ENCODE peak calls at places on chromosome 9, in ten cellular contexts. V is A549, X is dorsolateral prefrontal cortex, O is prostate gland, G is AG04450, M is astrocyte of the spinal cord, Y is left lung, E is GM12865, U is transverse colon, I is K562. L is an unnamed sample.

GRCh38 chr9:111962021-111962420 is 65.4 kb downstream of the UGCG start:
- DNase-seq in X (no peak), G (no peak), I (no peak), V (no peak), O (no peak), U (no peak), Y (no peak), M (no peak), E (no peak), L (no peak)

GRCh38 chr9:99594056-99594780 is 227.5 kb upstream of the NR4A3 start:
- DNase-seq in V (no peak), Y (no peak), O (no peak), I (no peak), M (no peak), X (no peak), G (no peak), E (no peak), U (no peak), L (no peak)

GRCh38 chr9:130266236-130267098 is 907 bp downstream of the HMCN2 start:
- DNase-seq in Y (no peak), V (no peak), I (no peak), M (no peak), O (no peak), E (no peak), X (no peak), U (no peak), G (no peak), L (no peak)

GRCh38 chr9:18720691-18721090 is 246.7 kb downstream of the ADAMTSL1 start:
- DNase-seq in U (no peak), M (peak), I (no peak), X (no peak), O (no peak), G (no peak), Y (no peak), E (no peak), V (no peak), L (no peak)

GRCh38 chr9:127937383-127938297 is at the start of gene DPM2:
- DNase-seq in X (peak), G (no peak), V (peak), Y (peak), E (peak), I (peak), O (peak), U (peak), M (peak), L (peak)

GRCh38 chr9:90340421-90340820 is 302.2 kb downstream of the DIRAS2 start:
- DNase-seq in G (peak), E (no peak), I (no peak), M (peak), U (no peak), V (no peak), X (no peak), Y (no peak), O (no peak), L (peak)

GRCh38 chr9:132006657-132007370 is 72.9 kb downstream of the MED27 start:
- DNase-seq in X (no peak), U (no peak), V (no peak), M (peak), E (peak), O (peak), Y (no peak), G (no peak), I (no peak), L (no peak)

GRCh38 chr9:76371901-76372300 is 22.3 kb downstream of the RFK start:
- DNase-seq in I (no peak), Y (no peak), E (no peak), X (no peak), M (peak), V (no peak), U (no peak), G (peak), O (no peak), L (peak)

GRCh38 chr9:125650271-125650737 is 56.7 kb downstream of the MAPKAP1 start:
- DNase-seq in G (no peak), X (no peak), V (no peak), M (peak), I (no peak), E (peak), U (no peak), Y (no peak), O (no peak), L (no peak)

GRCh38 chr9:129285979-129286772 is 108.1 kb upstream of the IER5L start:
- DNase-seq in M (no peak), E (no peak), O (no peak), I (no peak), X (no peak), U (no peak), G (no peak), V (no peak), Y (peak), L (no peak)

GRCh38 chr9:112887377-112887776 is 3.3 kb downstream of the SLC46A2 start:
- DNase-seq in X (no peak), M (no peak), Y (no peak), O (no peak), E (peak), V (no peak), G (no peak), U (peak), I (peak), L (no peak)

GRCh38 chr9:97985058-97985861 is 2.1 kb downstream of the ANP32B start:
- DNase-seq in G (no peak), I (no peak), O (no peak), E (peak), Y (no peak), M (peak), X (no peak), U (peak), V (peak), L (no peak)

GRCh38 chr9:75167281-75167680 is 79.0 kb downstream of the OSTF1 start:
- DNase-seq in O (no peak), U (no peak), E (no peak), Y (no peak), G (no peak), I (no peak), V (no peak), M (no peak), X (no peak), L (no peak)

GRCh38 chr9:110427497-110428104 is 89.9 kb upstream of the TXNDC8 start:
- DNase-seq in O (no peak), E (peak), V (peak), G (no peak), M (peak), Y (peak), X (peak), U (peak), I (peak), L (peak)

GRCh38 chr9:99140685-99141314 is 35.9 kb downstream of the TGFBR1 start:
- DNase-seq in O (peak), X (peak), Y (no peak), U (peak), V (peak), G (peak), E (peak), M (peak), I (peak), L (peak)

GRCh38 chr9:105531530-105531929 is 26.4 kb upstream of the FKTN start:
- DNase-seq in U (no peak), O (no peak), V (no peak), M (no peak), Y (no peak), E (no peak), I (no peak), X (no peak), G (no peak), L (no peak)

GRCh38 chr9:79570449-79571308 is 1.1 kb upstream of the TLE4 start:
- DNase-seq in I (peak), Y (peak), E (peak), O (peak), X (peak), U (peak), G (no peak), V (peak), M (peak), L (peak)

GRCh38 chr9:70427161-70427945 is 12.9 kb upstream of the KLF9 start:
- DNase-seq in O (peak), E (no peak), V (no peak), X (no peak), U (no peak), I (no peak), G (no peak), Y (no peak), M (no peak), L (no peak)

GRCh38 chr9:84804948-84805694 is 135.6 kb downstream of the NTRK2 start:
- DNase-seq in U (no peak), O (no peak), I (no peak), M (no peak), X (no peak), Y (no peak), E (no peak), G (no peak), V (no peak), L (no peak)

GRCh38 chr9:127754761-127755557 is 19.9 kb upstream of the TOR2A start:
- DNase-seq in G (no peak), Y (no peak), M (no peak), I (peak), O (no peak), E (no peak), X (peak), V (no peak), U (no peak), L (no peak)

GRCh38 chr9:77968506-77968905 is 63.1 kb downstream of the GNAQ start:
- DNase-seq in E (no peak), M (no peak), G (no peak), Y (no peak), O (no peak), U (no peak), X (no peak), V (no peak), I (no peak), L (no peak)

GRCh38 chr9:101566904-101567724 is 27.7 kb downstream of the PPP3R2 start:
- DNase-seq in G (no peak), M (peak), O (peak), E (peak), V (peak), I (peak), X (no peak), Y (no peak), U (no peak), L (peak)

GRCh38 chr9:126678989-126679388 is 65.3 kb downstream of the LMX1B start:
- DNase-seq in Y (no peak), U (no peak), E (no peak), O (no peak), M (no peak), G (no peak), V (no peak), I (peak), X (no peak), L (no peak)

GRCh38 chr9:14692918-14693861 is at the start of gene ZDHHC21:
- DNase-seq in V (peak), G (no peak), E (peak), I (peak), O (peak), M (peak), U (peak), Y (peak), X (peak), L (peak)

GRCh38 chr9:17088566-17088965 is 46.3 kb upstream of the CNTLN start:
- DNase-seq in V (no peak), M (no peak), E (no peak), I (no peak), U (no peak), X (no peak), G (no peak), O (no peak), Y (no peak), L (no peak)

GRCh38 chr9:37262410-37262809 is 142.0 kb downstream of the ZCCHC7 start:
- DNase-seq in U (no peak), E (peak), I (no peak), M (peak), O (no peak), V (no peak), G (peak), Y (no peak), X (no peak), L (peak)
- TF ChIP-seq CTCF in U (peak), E (no peak), I (peak), M (peak), O (no peak), V (peak), G (peak), Y (no peak), X (peak), L (peak)

GRCh38 chr9:34993502-34994428 is 4.2 kb downstream of the DNAJB5 start:
- DNase-seq in V (no peak), Y (peak), U (peak), X (peak), G (no peak), E (peak), I (no peak), M (peak), O (no peak), L (no peak)
- H3K4me3 ChIP-seq in V (no peak), Y (no peak), U (no peak), X (no peak), G (no peak), E (no peak), I (no peak), M (no peak), O (no peak), L (no peak)

DNA sequence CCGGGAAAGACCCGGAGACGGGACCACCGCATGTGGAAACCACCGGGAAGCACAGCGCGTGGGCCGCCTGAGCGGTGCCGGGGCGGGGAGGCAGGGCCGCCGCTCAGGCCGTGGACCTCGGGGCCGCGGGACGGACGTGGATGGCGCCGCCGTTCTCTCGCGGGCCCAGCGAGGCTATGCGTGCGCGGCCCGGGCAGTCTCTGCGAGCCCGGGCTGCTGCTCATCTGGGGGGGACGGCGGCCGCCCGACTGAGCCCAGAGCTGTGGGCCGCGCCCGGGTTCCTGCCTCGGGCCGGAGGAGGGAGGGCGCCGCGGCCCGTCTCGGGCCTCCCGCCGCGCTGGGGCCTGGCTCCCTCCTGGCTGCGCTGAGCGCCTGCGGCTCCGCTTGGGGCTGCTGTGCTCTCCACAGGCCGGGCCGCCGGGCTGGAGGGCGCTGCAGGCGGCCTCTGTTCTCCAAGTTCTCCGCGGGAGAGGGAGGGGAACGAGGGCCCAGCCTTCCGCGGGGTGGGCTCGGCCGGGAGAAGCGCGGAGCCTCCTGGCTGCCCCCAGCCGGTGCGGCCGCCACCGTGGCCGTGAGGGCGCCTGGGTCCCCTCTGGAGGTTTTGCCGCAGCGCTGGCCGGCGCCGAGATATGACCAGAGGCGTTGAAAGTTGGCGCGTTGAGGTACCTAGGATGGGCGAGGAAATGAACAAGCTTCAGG is 13.7 kb downstream of the RABL6 start:
- DNase-seq in O (no peak), Y (no peak), X (no peak), M (peak), V (no peak), U (no peak), E (no peak), G (no peak), I (peak), L (no peak)
- TF ChIP-seq CTCF in O (no peak), Y (no peak), X (no peak), M (no peak), V (no peak), U (no peak), E (no peak), G (no peak), I (no peak), L (no peak)

GRCh38 chr9:137173795-137174664 is 2.2 kb upstream of the TMEM210 start:
- DNase-seq in M (no peak), Y (no peak), E (no peak), V (no peak), X (no peak), O (no peak), I (no peak), U (no peak), G (no peak), L (no peak)

GRCh38 chr9:137174722-137175293 is 3.0 kb upstream of the TMEM210 start:
- DNase-seq in I (peak), G (no peak), Y (no peak), M (no peak), E (peak), U (no peak), O (no peak), V (no peak), X (peak), L (no peak)

GRCh38 chr9:137176302-137177182 is 4.7 kb upstream of the TMEM210 start:
- DNase-seq in U (peak), Y (no peak), X (peak), V (peak), G (no peak), O (peak), I (peak), E (peak), M (peak), L (peak)

GRCh38 chr9:137172907-137173794 is 1.3 kb upstream of the TMEM210 start:
- DNase-seq in U (no peak), X (peak), V (no peak), M (no peak), I (no peak), E (no peak), G (no peak), O (peak), Y (no peak), L (no peak)

DNA sequence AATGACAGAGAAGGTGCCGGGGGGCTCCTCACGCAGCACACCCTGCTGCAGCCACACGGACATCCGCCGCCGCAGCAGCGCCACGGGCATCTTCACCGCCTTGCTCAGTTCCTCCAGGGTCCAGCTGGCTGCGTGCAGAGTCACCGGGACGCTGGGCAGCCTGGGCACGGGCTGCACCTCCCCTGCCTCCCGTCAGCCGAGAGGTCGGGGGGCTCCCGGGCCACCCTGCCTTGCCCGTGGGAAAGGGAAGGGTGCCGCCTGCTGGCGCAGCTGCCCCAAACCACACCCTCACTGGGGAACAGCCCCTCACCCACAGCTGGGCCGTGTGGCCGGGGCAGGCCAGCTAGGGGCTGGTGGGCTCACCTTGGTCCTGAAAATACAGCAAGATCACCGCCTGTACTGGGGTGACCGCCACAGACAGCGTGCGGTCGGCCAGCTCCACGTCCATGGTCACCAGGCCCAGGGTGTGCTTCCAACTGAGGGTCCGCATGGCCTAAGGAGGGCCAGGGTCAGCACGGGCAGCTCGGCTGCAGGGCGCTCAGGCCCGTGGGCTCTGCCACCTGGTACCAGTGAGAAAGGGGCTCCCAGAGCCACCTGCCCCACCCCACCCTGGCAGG is 3.6 kb upstream of the TMEM210 start:
- DNase-seq in M (no peak), Y (no peak), V (no peak), O (no peak), E (no peak), X (no peak), U (no peak), G (no peak), I (no peak), L (no peak)
- H3K4me3 ChIP-seq in M (no peak), Y (no peak), V (no peak), O (no peak), E (no peak), X (no peak), U (no peak), G (no peak), I (no peak), L (no peak)

GRCh38 chr9:34984049-34984448 is 5.5 kb upstream of the DNAJB5 start:
- DNase-seq in G (no peak), I (peak), V (no peak), M (peak), Y (no peak), U (no peak), X (no peak), E (peak), O (no peak), L (no peak)

GRCh38 chr9:34976992-34977391 is 12.6 kb upstream of the DNAJB5 start:
- DNase-seq in I (no peak), G (no peak), M (no peak), V (no peak), U (no peak), X (no peak), E (no peak), O (no peak), Y (no peak), L (no peak)

GRCh38 chr9:34983209-34983608 is 6.3 kb upstream of the DNAJB5 start:
- DNase-seq in U (no peak), I (no peak), V (no peak), E (peak), X (no peak), G (no peak), O (no peak), M (no peak), Y (no peak), L (no peak)

GRCh38 chr9:34982352-34982751 is 7.2 kb upstream of the DNAJB5 start:
- DNase-seq in O (no peak), G (no peak), I (no peak), V (no peak), M (no peak), E (no peak), X (no peak), U (no peak), Y (no peak), L (no peak)

GRCh38 chr9:34980181-34980761 is 9.3 kb upstream of the DNAJB5 start:
- DNase-seq in G (no peak), V (no peak), M (no peak), I (no peak), X (no peak), E (no peak), Y (no peak), O (no peak), U (no peak), L (no peak)
- TF ChIP-seq CTCF in G (no peak), V (no peak), M (no peak), I (no peak), X (no peak), E (no peak), Y (no peak), O (no peak), U (no peak), L (no peak)

GRCh38 chr9:124040186-124040920 is 28.8 kb downstream of the LHX2 start:
- DNase-seq in O (no peak), U (no peak), Y (no peak), V (no peak), E (no peak), X (no peak), M (peak), I (no peak), G (no peak), L (peak)
- H3K4me3 ChIP-seq in O (peak), U (peak), Y (peak), V (peak), E (peak), X (peak), M (peak), I (no peak), G (peak), L (no peak)

GRCh38 chr9:12554636-12555035 is 138.5 kb upstream of the TYRP1 start:
- DNase-seq in M (peak), G (no peak), Y (no peak), U (no peak), V (no peak), I (no peak), E (no peak), O (no peak), X (no peak), L (no peak)
- TF ChIP-seq CTCF in M (peak), G (no peak), Y (no peak), U (no peak), V (peak), I (no peak), E (no peak), O (no peak), X (no peak), L (peak)

L was measured in brain microvascular endothelial cell.